ENCODE peak calls at places on chromosomes 5 and 9, in seven cellular contexts. J is upper lobe of right lung; G is transverse colon; H is GM23248; D is sigmoid colon; W is CD8-positive, alpha-beta memory T cell; Y is right lobe of liver. L is an unnamed sample. For H3K36me3, the result is how much of the 10 kb centered on the place peaks cover.

GRCh38 chr5:80255425-80255751 is 460 bp downstream of the SERINC5 start:
- DNase-seq in J (peak), G (peak), H (peak), D (peak), W (no peak), Y (peak), L (peak)

GRCh38 chr5:97118623-97119022 is 23.8 kb downstream of the LIX1 start:
- DNase-seq in J (no peak), G (no peak), H (no peak), D (no peak), W (no peak), Y (no peak), L (no peak)

GRCh38 chr5:32190094-32190493 is 16.0 kb upstream of the GOLPH3 start:
- DNase-seq in J (no peak), G (no peak), H (peak), D (peak), W (no peak), Y (no peak), L (no peak)

GRCh38 chr9:75265525-75265972 is 177.2 kb downstream of the OSTF1 start:
- DNase-seq in J (no peak), G (peak), H (peak), D (no peak), W (peak), Y (no peak), L (no peak)

GRCh38 chr9:111599092-111599947 is at the start of gene PTGR1:
- DNase-seq in J (peak), G (peak), H (peak), D (peak), W (no peak), Y (peak), L (peak)

GRCh38 chr5:10133830-10134229 is 115.9 kb downstream of the ATPSCKMT start:
- DNase-seq in J (no peak), G (no peak), H (peak), D (no peak), W (no peak), Y (no peak), L (no peak)

GRCh38 chr5:146024034-146024433 is 81.3 kb downstream of the PLAC8L1 start:
- DNase-seq in J (no peak), G (no peak), H (no peak), D (no peak), W (no peak), Y (no peak), L (no peak)

GRCh38 chr9:107636596-107637405 is 147.2 kb upstream of the KLF4 start:
- DNase-seq in J (no peak), G (no peak), H (peak), D (no peak), W (no peak), Y (no peak), L (no peak)

GRCh38 chr5:126527892-126528291 is 67.1 kb downstream of the ALDH7A1 start:
- DNase-seq in J (no peak), G (no peak), H (peak), D (no peak), W (no peak), Y (no peak), L (no peak)

GRCh38 chr9:35689601-35690446 is at the start of gene TPM2:
- DNase-seq in J (no peak), G (peak), H (peak), D (peak), W (no peak), Y (no peak), L (peak)

GRCh38 chr9:90340421-90340820 is 302.2 kb downstream of the DIRAS2 start:
- DNase-seq in J (no peak), G (no peak), H (peak), D (no peak), W (no peak), Y (no peak), L (no peak)

GRCh38 chr5:146751781-146752401 is 126.7 kb downstream of the PPP2R2B start:
- DNase-seq in J (no peak), G (peak), H (no peak), D (no peak), W (peak), Y (no peak), L (no peak)

GRCh38 chr5:149367249-149367971 is 9.6 kb downstream of the PCYOX1L start:
- DNase-seq in J (no peak), G (peak), H (peak), D (peak), W (peak), Y (no peak), L (no peak)

GRCh38 chr5:5231576-5231975 is 91.4 kb downstream of the ADAMTS16 start:
- DNase-seq in J (no peak), G (no peak), H (no peak), D (no peak), W (no peak), Y (no peak), L (no peak)

GRCh38 chr9:84554069-84554659 is 115.4 kb upstream of the NTRK2 start:
- DNase-seq in J (no peak), G (no peak), H (no peak), D (no peak), W (no peak), Y (no peak), L (no peak)

GRCh38 chr5:93681432-93681831 is 60.0 kb downstream of the POU5F2 start:
- DNase-seq in J (no peak), G (no peak), H (peak), D (no peak), W (no peak), Y (no peak), L (no peak)

GRCh38 chr5:27516437-27516836 is 478.1 kb upstream of the CDH9 start:
- DNase-seq in J (no peak), G (no peak), H (no peak), D (no peak), W (no peak), Y (no peak), L (no peak)

GRCh38 chr9:116697341-116697740 is 10.2 kb downstream of the TRIM32 start:
- DNase-seq in J (no peak), G (no peak), H (peak), D (no peak), W (no peak), Y (no peak), L (no peak)

GRCh38 chr9:107792596-107792995 is 303.0 kb upstream of the KLF4 start:
- DNase-seq in J (no peak), G (no peak), H (no peak), D (no peak), W (no peak), Y (no peak), L (no peak)

GRCh38 chr9:34578241-34579096 is 11.1 kb downstream of the CNTFR start:
- DNase-seq in J (no peak), G (no peak), H (peak), D (no peak), W (no peak), Y (no peak), L (no peak)

GRCh38 chr5:146568161-146568560 is 52.2 kb upstream of the GPR151 start:
- DNase-seq in J (no peak), G (no peak), H (no peak), D (no peak), W (no peak), Y (no peak), L (no peak)

GRCh38 chr5:1065891-1066650 is 45.8 kb downstream of the SLC12A7 start:
- DNase-seq in J (no peak), G (no peak), H (no peak), D (no peak), W (no peak), Y (no peak), L (no peak)

GRCh38 chr9:1231998-1232919 is 182.1 kb downstream of the DMRT2 start:
- DNase-seq in J (peak), G (peak), H (peak), D (peak), W (no peak), Y (peak), L (peak)

GRCh38 chr9:35085078-35085477 is 5.3 kb upstream of the FANCG start:
- DNase-seq in J (no peak), G (no peak), H (no peak), D (no peak), W (peak), Y (no peak), L (no peak)

GRCh38 chr5:31954091-31954490 is 220.0 kb downstream of the GOLPH3 start:
- DNase-seq in J (no peak), G (no peak), H (no peak), D (no peak), W (no peak), Y (no peak), L (no peak)

GRCh38 chr5:7882926-7883325 is 14.0 kb downstream of the MTRR start:
- DNase-seq in J (no peak), G (no peak), H (no peak), D (no peak), W (no peak), Y (no peak), L (no peak)

DNA sequence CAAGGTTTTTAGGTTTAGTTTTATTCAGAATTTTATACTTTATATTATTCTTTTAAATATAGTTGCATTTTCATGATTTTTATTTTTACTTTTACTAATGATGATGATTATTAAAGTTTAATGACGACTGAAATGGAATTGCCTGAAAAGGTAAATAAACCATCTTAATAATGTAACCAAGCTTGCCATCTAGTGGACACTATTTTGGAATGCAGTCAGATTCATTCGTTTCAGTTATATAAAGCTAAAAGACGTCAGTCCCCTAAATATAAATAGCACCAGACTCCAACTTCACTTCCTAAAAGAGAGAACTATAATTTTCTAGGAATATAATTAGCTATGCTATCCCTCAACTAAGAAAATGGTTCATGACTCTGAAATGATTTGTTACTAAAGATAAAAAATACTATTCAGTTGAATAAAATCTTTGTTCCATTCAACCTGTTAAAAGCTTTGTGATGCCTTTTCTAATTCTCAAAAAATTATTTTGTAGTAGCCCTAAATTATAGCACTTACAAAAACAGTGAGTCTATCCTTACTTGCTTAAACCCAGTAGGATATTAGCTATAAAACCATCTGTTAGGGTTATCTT is 19.9 kb downstream of the ABITRAM start:
- DNase-seq in J (no peak), G (no peak), H (peak), D (no peak), W (peak), Y (no peak), L (no peak)
- H3K36me3 ChIP-seq in J (under half), G (under half), H (under half), D (under half), W (under half), Y (under half), L (under half)

DNA sequence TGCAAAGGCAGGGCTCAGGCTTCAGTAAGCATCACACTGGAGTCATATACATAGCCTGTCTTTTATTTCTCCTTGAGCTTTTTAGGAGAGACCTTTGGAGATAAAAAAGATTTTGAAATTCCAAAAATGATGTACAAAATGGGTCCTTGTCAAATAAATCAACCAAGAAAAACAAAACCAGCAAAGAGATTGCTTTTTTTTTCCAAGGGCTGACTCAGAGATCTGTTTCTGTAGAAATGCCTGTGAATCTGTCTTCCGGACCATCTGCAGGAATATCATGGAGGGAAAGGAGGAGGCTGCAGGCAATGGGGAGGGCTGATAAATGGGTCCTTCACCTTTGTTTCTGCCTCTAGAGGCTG is 77.4 kb downstream of the SLIT3 start:
- DNase-seq in J (no peak), G (no peak), H (peak), D (no peak), W (no peak), Y (no peak), L (no peak)
- H3K27ac ChIP-seq in J (no peak), G (no peak), H (no peak), D (no peak), W (no peak), Y (no peak), L (no peak)

GRCh38 chr5:14309199-14309598 is 166.1 kb downstream of the TRIO start:
- DNase-seq in J (no peak), G (no peak), H (no peak), D (no peak), W (no peak), Y (no peak), L (no peak)
- H3K36me3 ChIP-seq in J (half or more), G (under half), H (half or more), D (under half), W (under half), Y (under half), L (half or more)

GRCh38 chr5:55758231-55758630 is 20.4 kb downstream of the DDX4 start:
- DNase-seq in J (no peak), G (no peak), H (no peak), D (no peak), W (no peak), Y (no peak), L (no peak)
- H3K27ac ChIP-seq in J (no peak), G (no peak), H (no peak), D (no peak), W (no peak), Y (no peak), L (no peak)

GRCh38 chr9:136907011-136907914 is 20.9 kb downstream of the TRAF2 start:
- DNase-seq in J (no peak), G (no peak), H (no peak), D (no peak), W (no peak), Y (no peak), L (no peak)
- H3K36me3 ChIP-seq in J (under half), G (under half), H (under half), D (under half), W (under half), Y (under half), L (under half)

L was measured in left lung.